ENCODE peak calls at places on chromosomes 1 and 21, in seven cellular contexts. U, K, C, Q, Y, J and E are unnamed samples. For H3K4me1 and H3K9me3, the result is how much of the 10 kb centered on the place peaks cover.

GRCh38 chr1:3987669-3988235 is 87.7 kb upstream of the C1orf174 start:
- DNase-seq in C (no peak), K (no peak), Q (peak), J (no peak), U (no peak), Y (no peak), E (no peak)

GRCh38 chr1:64744492-64745180 is at the start of gene RAVER2:
- DNase-seq in J (peak), Q (peak), Y (peak), K (peak), C (peak), U (peak), E (peak)

GRCh38 chr1:51236548-51237312 is 657 bp downstream of the RNF11 start:
- DNase-seq in K (peak), C (no peak), Y (peak), Q (peak), J (peak), U (peak), E (peak)

GRCh38 chr1:41461790-41462679 is 22.4 kb downstream of the EDN2 start:
- DNase-seq in U (no peak), C (peak), Q (no peak), K (no peak), J (no peak), Y (no peak), E (no peak)

GRCh38 chr1:22749919-22750670 is 39.5 kb downstream of the EPHB2 start:
- DNase-seq in J (no peak), U (no peak), Q (no peak), K (peak), Y (no peak), C (no peak), E (no peak)

GRCh38 chr21:34722684-34723300 is 54.0 kb downstream of the CLIC6 start:
- DNase-seq in C (no peak), Y (peak), Q (peak), K (peak), J (no peak), U (peak), E (peak)

GRCh38 chr1:225454067-225454618 is 26.3 kb upstream of the LBR start:
- DNase-seq in U (no peak), Q (peak), K (peak), C (peak), J (no peak), Y (no peak), E (peak)

GRCh38 chr1:203048086-203048485 is 21.8 kb downstream of the PPFIA4 start:
- DNase-seq in Q (peak), K (no peak), U (no peak), Y (no peak), J (no peak), C (no peak), E (no peak)

GRCh38 chr1:156114919-156115513 is 505 bp downstream of the LMNA start:
- DNase-seq in J (peak), U (peak), C (no peak), Y (no peak), K (peak), Q (peak), E (peak)

GRCh38 chr1:45802343-45803298 is 791 bp upstream of the MAST2 start:
- DNase-seq in U (peak), K (peak), Q (peak), Y (peak), J (peak), C (peak), E (peak)

GRCh38 chr1:24748191-24749121 is 3.2 kb downstream of the CLIC4 start:
- DNase-seq in K (no peak), Y (no peak), U (no peak), J (peak), C (no peak), Q (no peak), E (peak)
- H3K4me1 ChIP-seq in K (under half), Y (under half), U (under half), J (under half), C (half or more), Q (under half), E (under half)

GRCh38 chr21:42655797-42656770 is 2.7 kb downstream of the PDE9A start:
- DNase-seq in U (no peak), Q (peak), K (peak), J (no peak), C (no peak), Y (no peak), E (peak)
- H3K9ac ChIP-seq in U (no peak), Q (peak), K (no peak), J (no peak), C (no peak), Y (peak), E (no peak)

DNA sequence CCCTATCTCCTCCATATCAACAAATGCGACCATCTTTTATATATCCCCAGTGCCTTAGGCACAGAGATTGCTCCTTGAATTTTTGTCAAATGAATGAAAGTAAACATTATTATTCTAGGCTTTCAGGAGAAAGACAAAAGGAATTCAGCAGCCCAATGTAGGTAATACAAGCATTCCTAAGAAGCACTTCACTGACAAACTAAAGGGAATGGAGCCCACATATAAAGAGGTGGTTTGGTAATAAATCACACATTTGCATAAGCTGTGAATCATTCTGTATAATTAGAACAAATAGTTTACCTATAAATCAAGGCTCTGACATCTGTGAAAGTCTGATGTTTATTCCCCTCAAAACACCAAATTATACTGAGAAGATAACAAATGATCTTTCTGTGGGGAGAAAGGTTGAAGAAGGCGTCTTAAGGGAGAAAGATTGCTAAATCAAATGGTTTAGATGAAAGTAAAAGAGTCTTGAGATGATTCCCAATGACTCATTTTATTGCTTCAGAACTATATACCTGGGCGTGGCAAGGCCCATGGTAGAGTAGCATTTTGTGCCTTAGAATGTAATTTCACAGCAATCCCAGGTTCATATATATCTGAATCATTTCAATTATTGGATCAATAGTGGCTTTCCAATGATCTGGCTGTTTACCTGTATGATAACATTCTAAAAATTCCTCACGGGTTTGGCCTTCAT is 558.1 kb downstream of the AGBL4 start:
- DNase-seq in J (no peak), Q (no peak), Y (no peak), U (no peak), K (peak), C (no peak), E (no peak)
- H3K9me3 ChIP-seq in J (under half), Q (under half), Y (under half), U (half or more), K (under half), C (half or more), E (half or more)

GRCh38 chr21:45081636-45082035 is 7.3 kb downstream of the ADARB1 start:
- DNase-seq in Q (no peak), C (no peak), J (no peak), U (no peak), Y (no peak), K (no peak), E (peak)
- H3K4me1 ChIP-seq in Q (under half), C (under half), J (under half), U (under half), Y (under half), K (under half), E (under half)

DNA sequence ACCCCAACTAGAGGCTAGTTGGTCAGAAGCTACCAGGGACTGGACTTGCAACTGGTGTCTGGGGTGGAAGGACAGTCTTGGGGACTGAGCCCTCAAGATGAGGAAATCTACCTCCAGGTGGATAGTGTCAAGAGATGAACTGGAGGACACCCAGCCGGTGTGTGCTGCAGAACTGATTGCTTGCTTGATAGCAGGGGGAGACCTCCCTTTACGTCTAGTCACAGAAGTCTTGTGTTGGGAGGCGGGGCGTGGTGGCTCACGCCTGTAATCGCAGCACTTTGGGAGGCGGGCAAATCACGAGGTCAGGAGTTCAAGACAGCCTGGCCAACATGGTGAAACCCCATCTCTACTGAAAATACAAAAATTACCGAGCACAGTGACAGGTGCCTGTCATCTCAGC is 4.9 kb downstream of the RCC2 start:
- DNase-seq in U (peak), Q (peak), Y (no peak), C (no peak), K (no peak), J (no peak), E (peak)
- H3K9ac ChIP-seq in U (no peak), Q (no peak), Y (peak), C (no peak), K (no peak), J (no peak), E (no peak)

GRCh38 chr1:227562037-227562436 is 1.3 kb upstream of the ZNF678 start:
- DNase-seq in J (no peak), K (no peak), Q (no peak), Y (no peak), U (no peak), C (no peak), E (no peak)

GRCh38 chr1:227560814-227561213 is 2.5 kb upstream of the ZNF678 start:
- DNase-seq in J (no peak), Q (no peak), Y (no peak), U (no peak), C (no peak), K (no peak), E (no peak)

GRCh38 chr1:227561303-227561702 is 2.1 kb upstream of the ZNF678 start:
- DNase-seq in U (no peak), K (no peak), Y (no peak), Q (no peak), C (no peak), J (no peak), E (no peak)

GRCh38 chr1:227563319-227564201 is at the start of gene ZNF678:
- DNase-seq in Q (peak), Y (peak), J (peak), K (peak), U (peak), C (peak), E (peak)

GRCh38 chr1:227562923-227563318 is 435 bp upstream of the ZNF678 start:
- DNase-seq in U (no peak), Q (no peak), J (no peak), Y (no peak), K (no peak), C (no peak), E (no peak)
- H3K9me3 ChIP-seq in U (under half), Q (under half), J (under half), Y (under half), K (under half), C (under half), E (under half)

GRCh38 chr1:111734426-111734825 is 4.8 kb downstream of the INKA2 start:
- DNase-seq in U (no peak), J (no peak), Q (no peak), Y (no peak), C (no peak), K (no peak), E (no peak)
- H3K4me1 ChIP-seq in U (under half), J (under half), Q (under half), Y (under half), C (half or more), K (under half), E (under half)

DNA sequence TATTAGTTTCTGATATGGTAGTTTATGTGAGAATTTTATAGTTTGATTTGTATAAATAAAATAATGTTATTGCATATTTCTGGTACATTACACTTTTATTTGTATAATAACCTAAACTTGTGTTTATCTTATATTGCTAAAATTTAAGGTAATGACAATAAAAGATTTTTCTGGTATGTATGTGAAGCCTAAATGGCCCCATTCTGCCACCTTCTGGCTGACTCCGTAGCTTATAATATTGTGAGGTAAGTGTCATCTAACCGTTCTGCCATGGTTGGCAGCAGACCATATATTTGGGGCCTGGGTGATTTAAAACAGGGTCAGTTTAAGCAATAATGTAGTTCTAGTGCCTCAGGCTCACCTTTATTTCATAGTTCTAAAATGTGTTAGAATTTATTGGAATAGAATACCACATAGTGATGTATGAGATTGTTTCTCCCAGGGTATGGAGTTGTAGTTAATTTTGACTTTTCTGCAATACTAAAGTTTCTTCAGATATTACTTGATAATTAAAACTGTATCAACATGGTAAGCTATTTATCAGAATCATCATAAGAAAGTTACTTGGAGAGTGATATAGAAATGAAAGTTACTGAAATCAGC is 21.2 kb upstream of the PRKACB start:
- DNase-seq in K (peak), C (peak), J (peak), U (no peak), Y (no peak), Q (no peak), E (peak)
- H3K9ac ChIP-seq in K (no peak), C (no peak), J (no peak), U (no peak), Y (no peak), Q (no peak), E (no peak)